ENCODE peak calls at places on chromosomes 13 and 19, in ten cellular contexts. E is pancreas, I is Peyer's patch, N is A549, A is astrocyte, Z is suprapubic skin, D is neuronal stem cell, T is esophagus muscularis mucosa, F is fibroblast of lung, B is lung. V is an unnamed sample. For H3K4me1, the result is how much of the 10 kb centered on the place peaks cover.

GRCh38 chr13:44578064-44578394 is 1.9 kb upstream of the TSC22D1 start:
- DNase-seq in D (no peak), B (no peak), T (no peak), I (no peak), A (no peak), N (peak), Z (no peak), F (peak), E (no peak), V (no peak)

GRCh38 chr13:73266640-73267180 is 207.9 kb downstream of the KLF5 start:
- DNase-seq in A (no peak), T (no peak), D (no peak), I (no peak), N (no peak), E (no peak), F (no peak), Z (no peak), B (no peak), V (no peak)

GRCh38 chr13:97440598-97440997 is 6.6 kb downstream of the RAP2A start:
- DNase-seq in F (peak), Z (no peak), I (no peak), T (no peak), E (no peak), B (no peak), N (no peak), A (peak), D (no peak), V (no peak)

GRCh38 chr13:20544186-20544914 is 18.7 kb upstream of the CRYL1 start:
- DNase-seq in N (no peak), E (no peak), D (no peak), F (no peak), T (no peak), Z (no peak), A (no peak), I (no peak), B (no peak), V (no peak)

GRCh38 chr19:42111811-42112210 is 20.4 kb downstream of the POU2F2 start:
- DNase-seq in A (peak), N (no peak), I (no peak), Z (no peak), D (no peak), T (no peak), E (no peak), B (no peak), F (peak), V (no peak)

GRCh38 chr19:3366761-3367571 is 583 bp downstream of the NFIC start:
- DNase-seq in Z (no peak), T (no peak), A (no peak), F (no peak), B (no peak), N (no peak), D (no peak), E (peak), I (no peak), V (no peak)

GRCh38 chr19:30229524-30230174 is 142.5 kb upstream of the ZNF536 start:
- DNase-seq in Z (no peak), E (no peak), D (no peak), F (no peak), N (no peak), B (no peak), I (no peak), T (no peak), A (no peak), V (no peak)

GRCh38 chr13:27744861-27745260 is 47.4 kb upstream of the GSX1 start:
- DNase-seq in A (no peak), T (no peak), E (no peak), Z (no peak), D (peak), B (no peak), I (no peak), N (no peak), F (no peak), V (no peak)

GRCh38 chr19:40716031-40716654 is 543 bp downstream of the COQ8B start:
- DNase-seq in F (no peak), B (no peak), I (peak), T (no peak), A (no peak), Z (no peak), N (peak), E (no peak), D (no peak), V (peak)

GRCh38 chr13:95740921-95741320 is 64.0 kb downstream of the DNAJC3 start:
- DNase-seq in B (no peak), Z (no peak), F (no peak), T (no peak), E (no peak), D (no peak), A (no peak), I (no peak), N (no peak), V (no peak)

GRCh38 chr13:44300895-44301638 is 72.6 kb upstream of the SERP2 start:
- DNase-seq in E (no peak), A (peak), D (no peak), B (peak), N (peak), Z (no peak), I (no peak), F (peak), T (no peak), V (no peak)

GRCh38 chr13:110348309-110348625 is 41.2 kb downstream of the COL4A2 start:
- DNase-seq in N (no peak), F (no peak), A (no peak), I (no peak), D (no peak), Z (no peak), B (no peak), E (no peak), T (no peak), V (no peak)
- H3K27ac ChIP-seq in N (peak), F (no peak), A (peak), I (no peak), D (no peak), Z (peak), B (peak), E (no peak), T (peak), V (no peak)

DNA sequence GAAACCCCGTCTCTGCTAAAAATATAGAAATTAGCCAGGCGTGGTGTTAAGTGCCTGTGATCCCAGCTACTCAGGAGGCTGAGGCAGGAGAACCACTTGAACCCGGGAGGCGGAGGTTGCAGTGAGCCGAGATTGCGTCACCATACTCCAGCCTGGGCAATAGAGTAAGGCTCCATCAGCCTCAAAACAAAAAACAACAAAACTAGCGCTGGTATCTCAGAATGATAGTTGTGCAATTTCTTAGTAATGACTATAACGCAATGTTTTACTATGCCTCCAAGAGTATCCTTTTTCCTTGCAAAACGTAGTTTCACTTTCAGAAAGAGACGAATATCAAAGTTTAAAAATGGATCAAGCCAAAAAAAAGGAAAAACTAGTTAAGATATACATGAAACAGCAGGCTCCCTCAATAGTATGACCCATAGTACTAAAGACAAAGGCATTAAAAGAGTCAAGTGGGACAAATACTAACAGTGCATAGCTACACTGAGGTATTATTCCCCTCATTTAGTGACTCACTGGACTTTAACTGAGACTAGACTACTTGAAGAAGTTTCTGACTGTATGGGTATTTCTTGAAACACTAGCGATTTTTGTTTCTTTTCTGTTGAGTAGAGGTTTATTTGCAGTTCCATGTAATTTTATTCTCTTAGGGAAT is 10.5 kb upstream of the ITM2B start:
- DNase-seq in I (no peak), B (peak), A (no peak), D (no peak), E (no peak), N (no peak), Z (no peak), T (no peak), F (no peak), V (no peak)
- H3K4me1 ChIP-seq in I (under half), B (under half), A (under half), D (under half), E (under half), N (under half), Z (under half), T (under half), F (under half), V (half or more)

GRCh38 chr13:41915096-41915495 is 45.8 kb downstream of the VWA8 start:
- DNase-seq in T (no peak), Z (no peak), N (no peak), A (no peak), F (no peak), E (no peak), D (no peak), I (no peak), B (no peak), V (no peak)
- H3K27ac ChIP-seq in T (no peak), Z (no peak), N (no peak), A (no peak), F (no peak), E (no peak), D (no peak), I (no peak), B (no peak), V (no peak)

DNA sequence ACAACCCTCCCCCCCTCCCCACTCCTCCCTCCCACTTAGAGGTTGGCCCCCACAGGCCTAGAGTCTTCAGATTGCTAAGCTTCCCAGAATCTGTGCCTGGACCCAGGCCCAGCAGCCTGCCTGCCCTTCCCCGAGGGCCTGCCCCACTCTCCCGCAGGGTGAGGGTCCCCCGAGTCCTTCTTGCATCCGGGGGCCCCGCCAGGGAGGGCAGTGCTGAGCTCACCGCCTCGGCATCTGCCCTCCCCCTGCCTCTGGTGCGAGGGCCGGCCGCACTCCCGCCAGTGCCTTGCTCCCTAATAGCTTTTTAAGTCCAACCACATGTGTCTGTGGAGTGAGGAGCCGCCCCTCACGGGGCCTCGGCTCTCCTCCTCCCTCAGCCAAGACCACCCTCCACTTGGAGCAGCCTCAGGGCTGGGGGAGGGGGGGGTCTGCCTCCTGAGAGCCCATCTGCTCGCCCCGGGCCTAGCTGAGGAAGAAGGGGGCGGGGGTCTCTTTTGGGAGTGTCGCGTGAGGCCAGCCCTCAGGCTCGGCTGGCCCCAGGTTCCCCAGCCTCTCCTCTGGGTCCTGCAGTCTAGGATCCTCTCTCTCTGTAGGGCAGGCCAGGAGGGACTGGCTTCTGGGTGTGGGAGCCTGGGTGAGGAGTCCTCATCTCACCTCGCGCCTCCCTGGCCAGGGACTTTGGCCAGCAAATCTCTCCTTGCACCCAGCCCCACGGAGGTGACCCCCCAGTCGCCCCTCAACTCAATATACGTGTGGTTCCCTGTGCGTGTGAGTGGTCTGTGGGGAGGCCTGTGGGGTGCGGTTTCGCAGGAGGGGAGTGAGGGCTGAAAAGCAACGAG is 47.2 kb downstream of the LYL1 start:
- DNase-seq in T (no peak), F (peak), I (no peak), D (no peak), N (no peak), E (no peak), Z (peak), B (peak), A (peak), V (no peak)
- H3K4me1 ChIP-seq in T (half or more), F (half or more), I (half or more), D (half or more), N (under half), E (under half), Z (half or more), B (half or more), A (half or more), V (under half)

V was measured in naive thymus-derived CD4-positive, alpha-beta T cell.